ENCODE peak calls at places on chromosomes 3 and 15, in eight cellular contexts. Y is activated naive CD8-positive, alpha-beta T cell treated with anti-CD3 and anti-CD28 coated beads, Interleukin-2, amount 50 U/mL, for 24 hours; J is left ventricle myocardium superior; K is activated CD8-positive, alpha-beta T cell treated with anti-CD3 and anti-CD28 coated beads for 36 hours; H is activated T-cell treated with anti-CD3 and anti-CD28 coated beads, Interleukin-2, amount 50 U/mL, for 4 hours; F is stimulated activated naive CD8-positive, alpha-beta T cell treated with anti-CD3 and anti-CD28 coated beads, Interleukin-15, amount 100 ng/mL, for 72 hours; X is pancreas; O is activated B cell treated with CpG ODN at 0.5 μM for 24 hours. C is an unnamed sample.

GRCh38 chr3:72451840-72452239 is 396.4 kb downstream of the SHQ1 start:
- ATAC-seq in X (no peak), F (no peak), Y (no peak), O (no peak), K (no peak), H (no peak), J (no peak), C (no peak)

GRCh38 chr15:71680079-71680461 is 130.3 kb upstream of the NR2E3 start:
- ATAC-seq in X (peak), F (no peak), K (no peak), Y (no peak), J (no peak), O (no peak), H (no peak), C (no peak)

GRCh38 chr15:60964527-60964926 is 264.6 kb downstream of the RORA start:
- ATAC-seq in K (no peak), Y (no peak), O (no peak), J (peak), X (peak), H (no peak), F (no peak), C (no peak)

GRCh38 chr3:133249490-133249889 is 150.4 kb upstream of the BFSP2 start:
- ATAC-seq in O (no peak), X (no peak), H (no peak), K (no peak), Y (no peak), J (no peak), F (no peak), C (no peak)

GRCh38 chr3:159649951-159650350 is 338.7 kb upstream of the IL12A start:
- ATAC-seq in H (no peak), K (no peak), O (no peak), F (no peak), X (no peak), Y (no peak), J (no peak), C (no peak)

GRCh38 chr3:71487418-71487817 is 96.1 kb downstream of the FOXP1 start:
- ATAC-seq in K (peak), H (no peak), O (peak), Y (peak), X (no peak), J (no peak), F (peak), C (peak)

GRCh38 chr15:86685263-86685662 is 605.6 kb downstream of the AGBL1 start:
- ATAC-seq in K (no peak), H (no peak), F (no peak), Y (no peak), J (no peak), X (no peak), O (no peak), C (no peak)

GRCh38 chr3:181493423-181493822 is 218.3 kb upstream of the SOX2 start:
- ATAC-seq in K (no peak), H (no peak), Y (no peak), O (no peak), F (no peak), X (no peak), J (no peak), C (no peak)

GRCh38 chr15:93562752-93563151 is 473.7 kb upstream of the RGMA start:
- ATAC-seq in F (no peak), X (peak), O (no peak), H (no peak), Y (no peak), J (no peak), K (no peak), C (no peak)

GRCh38 chr15:69215636-69216035 is 55.2 kb downstream of the GLCE start:
- ATAC-seq in O (no peak), Y (no peak), X (no peak), F (no peak), J (no peak), H (no peak), K (no peak), C (no peak)

GRCh38 chr3:150936693-150937092 is 31.5 kb upstream of the MINDY4B start:
- ATAC-seq in O (peak), H (no peak), Y (no peak), J (no peak), K (no peak), F (no peak), X (no peak), C (peak)

GRCh38 chr15:88995449-88995848 is 82.3 kb upstream of the MFGE8 start:
- ATAC-seq in K (no peak), J (no peak), Y (no peak), H (no peak), O (no peak), F (no peak), X (no peak), C (no peak)

GRCh38 chr3:173894-174293 is 22.7 kb upstream of the CHL1 start:
- ATAC-seq in F (no peak), J (no peak), O (no peak), H (no peak), K (no peak), X (peak), Y (no peak), C (no peak)

GRCh38 chr15:93200448-93201226 is 111.6 kb upstream of the RGMA start:
- ATAC-seq in H (no peak), K (no peak), X (no peak), Y (no peak), O (no peak), J (peak), F (no peak), C (no peak)

GRCh38 chr3:105354429-105354828 is 12.3 kb upstream of the ALCAM start:
- ATAC-seq in F (no peak), O (no peak), H (no peak), X (no peak), J (no peak), K (no peak), Y (no peak), C (no peak)

GRCh38 chr15:45645026-45645980 is 10.5 kb downstream of the SQOR start:
- ATAC-seq in J (peak), F (peak), O (no peak), H (no peak), Y (peak), K (peak), X (no peak), C (no peak)

GRCh38 chr3:13657660-13658435 is 108.9 kb downstream of the FBLN2 start:
- ATAC-seq in J (peak), X (peak), O (peak), H (peak), K (peak), Y (peak), F (peak), C (peak)

GRCh38 chr15:67777773-67778172 is 47.5 kb upstream of the SKOR1 start:
- ATAC-seq in X (no peak), Y (no peak), H (no peak), F (no peak), O (no peak), K (no peak), J (no peak), C (no peak)